ENCODE peak calls at places on chromosome 3, in four cellular contexts. X is IMR-90, P is K562, G is A549. J is an unnamed sample.

GRCh38 chr3:160885791-160886286 is 129.8 kb downstream of the PPM1L start:
- DNase-seq in P (peak), G (no peak), X (peak), J (no peak)

GRCh38 chr3:138441256-138441655 is 6.8 kb downstream of the ESYT3 start:
- DNase-seq in P (no peak), G (no peak), X (no peak), J (no peak)

GRCh38 chr3:53709856-53710674 is 136.2 kb downstream of the CHDH start:
- DNase-seq in X (peak), G (peak), P (peak), J (peak)

GRCh38 chr3:36058404-36059035 is 321.8 kb upstream of the STAC start:
- DNase-seq in X (no peak), G (no peak), P (no peak), J (no peak)

GRCh38 chr3:23859012-23859743 is 53.4 kb downstream of the UBE2E1 start:
- DNase-seq in G (no peak), X (peak), P (no peak), J (peak)

GRCh38 chr3:114855839-114856238 is 291.2 kb downstream of the ZBTB20 start:
- DNase-seq in X (no peak), G (no peak), P (no peak), J (no peak)

GRCh38 chr3:60754617-60755016 is 496.6 kb downstream of the FHIT start:
- DNase-seq in X (no peak), G (no peak), P (no peak), J (no peak)

GRCh38 chr3:73601031-73601430 is 23.7 kb downstream of the PDZRN3 start:
- DNase-seq in G (no peak), P (no peak), X (peak), J (no peak)

GRCh38 chr3:177354461-177354860 is 157.2 kb upstream of the TBL1XR1 start:
- DNase-seq in P (no peak), G (no peak), X (no peak), J (no peak)

GRCh38 chr3:29099296-29099695 is 181.6 kb upstream of the RBMS3 start:
- DNase-seq in P (no peak), X (peak), G (no peak), J (no peak)

GRCh38 chr3:124691599-124691998 is 38.7 kb upstream of the UMPS start:
- DNase-seq in P (no peak), G (no peak), X (no peak), J (no peak)

GRCh38 chr3:188220097-188220788 is 66.3 kb downstream of the LPP start:
- DNase-seq in G (no peak), X (peak), P (no peak), J (no peak)

GRCh38 chr3:198062068-198062465 is 102.0 kb downstream of the LMLN start:
- DNase-seq in X (no peak), P (no peak), G (no peak), J (no peak)

GRCh38 chr3:172046268-172046915 is 7.0 kb downstream of the FNDC3B start:
- DNase-seq in X (peak), G (no peak), P (no peak), J (no peak)

GRCh38 chr3:177089120-177089519 is 108.2 kb downstream of the TBL1XR1 start:
- DNase-seq in X (no peak), G (no peak), P (no peak), J (peak)

GRCh38 chr3:155076888-155077287 is 3.2 kb upstream of the MME start:
- DNase-seq in G (no peak), P (no peak), X (peak), J (no peak)

GRCh38 chr3:39434574-39434973 is 28.1 kb downstream of the RPSA start:
- DNase-seq in P (no peak), X (peak), G (no peak), J (no peak)

GRCh38 chr3:149216195-149216869 is 5.3 kb downstream of the CP start:
- DNase-seq in G (peak), P (no peak), X (no peak), J (no peak)

GRCh38 chr3:33331414-33331813 is 54.2 kb downstream of the FBXL2 start:
- DNase-seq in G (no peak), X (peak), P (no peak), J (no peak)

GRCh38 chr3:12946661-12947316 is 105.4 kb upstream of the RPL32 start:
- DNase-seq in G (no peak), P (no peak), X (no peak), J (peak)

GRCh38 chr3:186212611-186213010 is 103.7 kb upstream of the ETV5 start:
- DNase-seq in X (no peak), G (no peak), P (no peak), J (no peak)
- TF ChIP-seq CTCF in X (no peak), G (no peak), P (no peak), J (no peak)

DNA sequence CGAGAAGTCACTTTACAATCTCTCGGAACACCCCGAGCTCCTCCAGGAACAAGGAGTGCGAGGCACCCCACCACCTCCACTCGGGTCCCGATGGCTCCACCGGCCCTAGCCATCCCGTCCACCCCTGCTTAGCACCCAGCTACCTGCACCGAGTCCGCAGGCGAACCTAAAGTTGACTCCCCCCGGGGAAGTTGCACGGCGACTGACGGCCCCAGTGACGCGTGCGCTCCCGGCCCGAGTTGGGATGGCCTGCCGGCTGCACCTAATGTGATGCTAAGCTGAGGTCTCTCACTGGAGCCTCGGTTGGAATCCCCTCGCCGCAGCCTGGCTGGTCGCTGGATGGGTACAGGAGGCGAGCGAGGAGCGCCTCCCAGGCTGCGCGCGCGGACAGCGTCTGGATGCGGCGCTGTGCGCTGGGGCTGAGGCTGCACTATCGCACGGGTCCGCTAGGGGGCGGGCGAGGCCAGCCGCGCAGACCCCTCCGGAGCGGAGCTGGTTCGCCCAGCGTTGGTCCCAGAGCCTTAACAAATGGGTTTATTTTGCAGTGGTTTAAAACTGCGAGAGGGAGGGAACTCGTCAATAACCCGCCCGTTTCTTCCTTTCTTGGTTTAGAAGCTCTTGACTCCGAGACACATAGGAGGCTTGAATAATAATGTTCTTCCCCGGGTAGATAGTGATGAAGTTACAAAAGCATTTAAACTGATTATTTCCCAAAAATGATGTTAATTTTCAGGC is at the start of gene OXTR:
- DNase-seq in P (peak), G (peak), X (peak), J (peak)
- H3K27ac ChIP-seq in P (no peak), G (peak), X (no peak), J (no peak)

GRCh38 chr3:17810759-17811158 is 68.3 kb upstream of the TBC1D5 start:
- DNase-seq in P (no peak), X (peak), G (peak), J (no peak)
- TF ChIP-seq CTCF in P (peak), X (peak), G (peak), J (no peak)

GRCh38 chr3:182242563-182242962 is 530.8 kb downstream of the SOX2 start:
- DNase-seq in X (no peak), P (no peak), G (no peak), J (no peak)

GRCh38 chr3:182245059-182245458 is 533.3 kb downstream of the SOX2 start:
- DNase-seq in G (no peak), P (no peak), X (no peak), J (no peak)

GRCh38 chr3:182243625-182244024 is 531.9 kb downstream of the SOX2 start:
- DNase-seq in G (no peak), X (no peak), P (no peak), J (no peak)

GRCh38 chr3:182241777-182242556 is 530.2 kb downstream of the SOX2 start:
- DNase-seq in G (no peak), P (no peak), X (no peak), J (no peak)

DNA sequence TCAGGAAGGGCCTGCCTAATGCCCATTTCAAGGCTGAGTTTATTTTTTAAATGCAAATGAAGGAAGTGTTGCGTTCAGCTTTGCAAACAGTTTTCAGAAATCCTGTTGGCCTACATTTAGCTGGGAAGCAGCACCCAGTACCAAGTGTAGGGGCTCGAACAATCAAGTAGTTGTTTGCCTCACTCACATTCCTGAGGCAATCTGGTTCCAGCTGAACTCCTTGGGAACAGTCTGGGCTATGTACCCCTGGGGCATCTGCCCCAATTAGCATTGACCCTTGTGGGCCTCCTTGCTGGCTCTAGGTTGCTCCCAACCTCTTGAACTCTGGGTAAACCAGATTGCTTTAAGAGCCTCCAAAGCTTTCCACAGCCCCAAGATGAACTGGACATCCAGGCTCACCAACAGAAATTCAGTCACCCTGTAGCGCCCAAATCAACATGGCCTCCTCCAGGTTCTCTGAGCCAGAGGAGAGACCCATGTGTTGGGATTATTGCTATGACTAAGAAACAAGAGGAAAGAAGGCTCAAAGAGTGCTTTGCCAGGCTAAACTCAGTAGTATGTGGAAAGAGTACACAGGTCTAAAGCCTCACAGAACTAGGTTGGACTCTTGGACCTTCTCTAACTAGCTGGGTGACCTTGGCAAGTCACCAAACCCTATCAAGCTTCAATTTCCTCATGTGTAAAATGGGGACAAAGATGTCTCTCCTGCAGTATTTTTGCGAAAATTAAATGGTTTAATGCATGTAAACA is 532.7 kb downstream of the SOX2 start:
- DNase-seq in G (no peak), X (no peak), P (no peak), J (no peak)
- H3K27ac ChIP-seq in G (no peak), X (no peak), P (no peak), J (no peak)

GRCh38 chr3:179068779-179069530 is 2.7 kb downstream of the ZMAT3 start:
- DNase-seq in G (peak), P (peak), X (peak), J (peak)
- TF ChIP-seq CTCF in G (peak), P (peak), X (peak), J (peak)